ENCODE peak calls at places on chromosomes 12 and 14, in eight cellular contexts. One of them, this sample, is unnamed.

GRCh38 chr14:69345402-69345801 is 52.7 kb downstream of the ERH start:
- DNase-seq in stomach: no peak
- DNase-seq in BE2C: no peak
- DNase-seq in HL-60: no peak
- DNase-seq in fibroblast of pulmonary artery: no peak
- DNase-seq in CD4-positive, alpha-beta T cell: no peak
- DNase-seq in GM06990: no peak
- DNase-seq in HFFc6: no peak
- DNase-seq in this sample: no peak

GRCh38 chr12:53097564-53098353 is at the start of gene IGFBP6:
- DNase-seq in stomach: peak; percentile 55
- DNase-seq in BE2C: peak; percentile 77
- DNase-seq in HL-60: no peak
- DNase-seq in fibroblast of pulmonary artery: peak; percentile 24
- DNase-seq in CD4-positive, alpha-beta T cell: peak; percentile 17
- DNase-seq in GM06990: peak; percentile 61
- DNase-seq in HFFc6: peak; percentile 16
- DNase-seq in this sample: peak; percentile 47

GRCh38 chr12:14554281-14555008 is 13.2 kb downstream of the PLBD1 start:
- DNase-seq in stomach: peak; percentile 92
- DNase-seq in BE2C: peak; percentile 32
- DNase-seq in HL-60: peak; percentile 65
- DNase-seq in fibroblast of pulmonary artery: peak; percentile 17
- DNase-seq in CD4-positive, alpha-beta T cell: no peak
- DNase-seq in GM06990: no peak
- DNase-seq in HFFc6: no peak
- DNase-seq in this sample: peak; percentile 80

GRCh38 chr12:111313833-111314259 is 55.0 kb downstream of the PHETA1 start:
- DNase-seq in stomach: peak; percentile 70
- DNase-seq in BE2C: peak; percentile 82
- DNase-seq in HL-60: peak; percentile 60
- DNase-seq in fibroblast of pulmonary artery: peak; percentile 79
- DNase-seq in CD4-positive, alpha-beta T cell: peak; percentile 58
- DNase-seq in GM06990: peak; percentile 47
- DNase-seq in HFFc6: peak; percentile 41
- DNase-seq in this sample: peak; percentile 68

GRCh38 chr14:81516941-81517797 is 16.5 kb downstream of the SEL1L start:
- DNase-seq in stomach: no peak
- DNase-seq in BE2C: no peak
- DNase-seq in HL-60: no peak
- DNase-seq in fibroblast of pulmonary artery: peak; percentile 86
- DNase-seq in CD4-positive, alpha-beta T cell: no peak
- DNase-seq in GM06990: no peak
- DNase-seq in HFFc6: peak; percentile 52
- DNase-seq in this sample: no peak

GRCh38 chr14:78131201-78131600 is 39.0 kb upstream of the NRXN3 start:
- DNase-seq in stomach: no peak
- DNase-seq in BE2C: no peak
- DNase-seq in HL-60: no peak
- DNase-seq in fibroblast of pulmonary artery: no peak
- DNase-seq in CD4-positive, alpha-beta T cell: no peak
- DNase-seq in GM06990: no peak
- DNase-seq in HFFc6: no peak
- DNase-seq in this sample: no peak

GRCh38 chr14:72745546-72745945 is 148.4 kb downstream of the DPF3 start:
- DNase-seq in stomach: no peak
- DNase-seq in BE2C: no peak
- DNase-seq in HL-60: no peak
- DNase-seq in fibroblast of pulmonary artery: peak; percentile 76
- DNase-seq in CD4-positive, alpha-beta T cell: no peak
- DNase-seq in GM06990: no peak
- DNase-seq in HFFc6: peak; percentile 80
- DNase-seq in this sample: peak; percentile 72

GRCh38 chr12:112530941-112531340 is 112.2 kb downstream of the PTPN11 start:
- DNase-seq in stomach: no peak
- DNase-seq in BE2C: no peak
- DNase-seq in HL-60: no peak
- DNase-seq in fibroblast of pulmonary artery: no peak
- DNase-seq in CD4-positive, alpha-beta T cell: no peak
- DNase-seq in GM06990: no peak
- DNase-seq in HFFc6: no peak
- DNase-seq in this sample: no peak

GRCh38 chr14:22850944-22851790 is 14.8 kb downstream of the MMP14 start:
- DNase-seq in stomach: peak; percentile 92
- DNase-seq in BE2C: no peak
- DNase-seq in HL-60: peak; percentile 85
- DNase-seq in fibroblast of pulmonary artery: peak; percentile 95
- DNase-seq in CD4-positive, alpha-beta T cell: no peak
- DNase-seq in GM06990: no peak
- DNase-seq in HFFc6: peak; percentile 96
- DNase-seq in this sample: peak; percentile 83

GRCh38 chr12:12379831-12380730 is 23.2 kb downstream of the BORCS5 start:
- DNase-seq in stomach: no peak
- DNase-seq in BE2C: no peak
- DNase-seq in HL-60: no peak
- DNase-seq in fibroblast of pulmonary artery: no peak
- DNase-seq in CD4-positive, alpha-beta T cell: no peak
- DNase-seq in GM06990: peak; percentile 18
- DNase-seq in HFFc6: no peak
- DNase-seq in this sample: no peak

GRCh38 chr12:71980543-71980942 is 41.9 kb downstream of the TPH2 start:
- DNase-seq in stomach: no peak
- DNase-seq in BE2C: no peak
- DNase-seq in HL-60: no peak
- DNase-seq in fibroblast of pulmonary artery: no peak
- DNase-seq in CD4-positive, alpha-beta T cell: no peak
- DNase-seq in GM06990: no peak
- DNase-seq in HFFc6: no peak
- DNase-seq in this sample: no peak

GRCh38 chr12:76402259-76402658 is 54.0 kb upstream of the BBS10 start:
- DNase-seq in stomach: no peak
- DNase-seq in BE2C: peak; percentile 47
- DNase-seq in HL-60: no peak
- DNase-seq in fibroblast of pulmonary artery: no peak
- DNase-seq in CD4-positive, alpha-beta T cell: no peak
- DNase-seq in GM06990: no peak
- DNase-seq in HFFc6: no peak
- DNase-seq in this sample: no peak

GRCh38 chr12:69433653-69434052 is 36.5 kb upstream of the FRS2 start:
- DNase-seq in stomach: no peak
- DNase-seq in BE2C: no peak
- DNase-seq in HL-60: no peak
- DNase-seq in fibroblast of pulmonary artery: no peak
- DNase-seq in CD4-positive, alpha-beta T cell: no peak
- DNase-seq in GM06990: no peak
- DNase-seq in HFFc6: no peak
- DNase-seq in this sample: no peak

GRCh38 chr14:59125156-59125555 is 63.3 kb upstream of the DAAM1 start:
- DNase-seq in stomach: no peak
- DNase-seq in BE2C: no peak
- DNase-seq in HL-60: no peak
- DNase-seq in fibroblast of pulmonary artery: no peak
- DNase-seq in CD4-positive, alpha-beta T cell: no peak
- DNase-seq in GM06990: no peak
- DNase-seq in HFFc6: no peak
- DNase-seq in this sample: no peak

GRCh38 chr12:55930771-55931316 is at the start of gene DGKA:
- DNase-seq in stomach: peak; percentile 45
- DNase-seq in BE2C: no peak
- DNase-seq in HL-60: peak; percentile 49
- DNase-seq in fibroblast of pulmonary artery: peak; percentile 85
- DNase-seq in CD4-positive, alpha-beta T cell: peak; percentile 65
- DNase-seq in GM06990: peak; percentile 53
- DNase-seq in HFFc6: peak; percentile 71
- DNase-seq in this sample: peak; percentile 92

GRCh38 chr12:112303004-112303403 is 79.2 kb downstream of the HECTD4 start:
- DNase-seq in stomach: no peak
- DNase-seq in BE2C: no peak
- DNase-seq in HL-60: no peak
- DNase-seq in fibroblast of pulmonary artery: peak; percentile 88
- DNase-seq in CD4-positive, alpha-beta T cell: no peak
- DNase-seq in GM06990: peak; percentile 80
- DNase-seq in HFFc6: peak; percentile 77
- DNase-seq in this sample: peak; percentile 87

GRCh38 chr14:24084439-24084838 is 9.7 kb upstream of the PCK2 start:
- DNase-seq in stomach: no peak
- DNase-seq in BE2C: no peak
- DNase-seq in HL-60: no peak
- DNase-seq in fibroblast of pulmonary artery: no peak
- DNase-seq in CD4-positive, alpha-beta T cell: no peak
- DNase-seq in GM06990: no peak
- DNase-seq in HFFc6: no peak
- DNase-seq in this sample: no peak

GRCh38 chr12:103742349-103742784 is 98.7 kb downstream of the NT5DC3 start:
- DNase-seq in stomach: peak; percentile 27
- DNase-seq in BE2C: no peak
- DNase-seq in HL-60: no peak
- DNase-seq in fibroblast of pulmonary artery: peak; percentile 15
- DNase-seq in CD4-positive, alpha-beta T cell: no peak
- DNase-seq in GM06990: no peak
- DNase-seq in HFFc6: peak; percentile 25
- DNase-seq in this sample: peak; percentile 53

GRCh38 chr12:103748875-103749274 is 92.2 kb downstream of the NT5DC3 start:
- DNase-seq in stomach: no peak
- DNase-seq in BE2C: no peak
- DNase-seq in HL-60: no peak
- DNase-seq in fibroblast of pulmonary artery: no peak
- DNase-seq in CD4-positive, alpha-beta T cell: no peak
- DNase-seq in GM06990: no peak
- DNase-seq in HFFc6: no peak
- DNase-seq in this sample: no peak

GRCh38 chr12:103743788-103744187 is 97.2 kb downstream of the NT5DC3 start:
- DNase-seq in stomach: no peak
- DNase-seq in BE2C: no peak
- DNase-seq in HL-60: no peak
- DNase-seq in fibroblast of pulmonary artery: no peak
- DNase-seq in CD4-positive, alpha-beta T cell: no peak
- DNase-seq in GM06990: no peak
- DNase-seq in HFFc6: no peak
- DNase-seq in this sample: no peak

GRCh38 chr12:103748002-103748401 is 93.0 kb downstream of the NT5DC3 start:
- DNase-seq in stomach: no peak
- DNase-seq in BE2C: no peak
- DNase-seq in HL-60: no peak
- DNase-seq in fibroblast of pulmonary artery: no peak
- DNase-seq in CD4-positive, alpha-beta T cell: no peak
- DNase-seq in GM06990: no peak
- DNase-seq in HFFc6: no peak
- DNase-seq in this sample: peak; percentile 81

DNA sequence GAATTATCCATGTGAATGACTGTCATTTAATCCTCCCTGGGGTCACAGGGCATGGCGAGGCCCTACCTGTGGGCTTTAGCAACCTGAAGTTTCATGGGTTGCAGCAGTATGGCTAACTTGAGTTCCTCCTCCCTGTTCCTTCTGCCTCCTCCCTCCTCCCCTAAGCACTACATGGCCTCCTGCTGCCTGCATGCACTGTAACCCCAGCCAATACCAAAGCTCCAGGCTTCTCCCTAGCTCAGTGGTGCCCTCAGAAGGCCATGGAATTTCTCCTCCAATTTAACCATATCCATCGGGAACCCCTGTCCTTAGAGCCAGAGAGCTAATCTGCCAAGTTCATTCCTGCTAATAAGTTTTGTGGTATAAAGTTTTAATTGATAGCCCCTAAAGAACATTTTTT is 95.1 kb downstream of the NT5DC3 start:
- DNase-seq in stomach: no peak
- DNase-seq in BE2C: no peak
- DNase-seq in HL-60: no peak
- DNase-seq in fibroblast of pulmonary artery: no peak
- DNase-seq in CD4-positive, alpha-beta T cell: no peak
- DNase-seq in GM06990: no peak
- DNase-seq in HFFc6: no peak
- DNase-seq in this sample: no peak
- TF ChIP-seq CTCF in stomach: no peak
- TF ChIP-seq CTCF in BE2C: no peak
- TF ChIP-seq CTCF in HL-60: no peak
- TF ChIP-seq CTCF in fibroblast of pulmonary artery: no peak
- TF ChIP-seq CTCF in CD4-positive, alpha-beta T cell: no peak
- TF ChIP-seq CTCF in GM06990: no peak
- TF ChIP-seq CTCF in HFFc6: no peak
- TF ChIP-seq CTCF in this sample: no peak

DNA sequence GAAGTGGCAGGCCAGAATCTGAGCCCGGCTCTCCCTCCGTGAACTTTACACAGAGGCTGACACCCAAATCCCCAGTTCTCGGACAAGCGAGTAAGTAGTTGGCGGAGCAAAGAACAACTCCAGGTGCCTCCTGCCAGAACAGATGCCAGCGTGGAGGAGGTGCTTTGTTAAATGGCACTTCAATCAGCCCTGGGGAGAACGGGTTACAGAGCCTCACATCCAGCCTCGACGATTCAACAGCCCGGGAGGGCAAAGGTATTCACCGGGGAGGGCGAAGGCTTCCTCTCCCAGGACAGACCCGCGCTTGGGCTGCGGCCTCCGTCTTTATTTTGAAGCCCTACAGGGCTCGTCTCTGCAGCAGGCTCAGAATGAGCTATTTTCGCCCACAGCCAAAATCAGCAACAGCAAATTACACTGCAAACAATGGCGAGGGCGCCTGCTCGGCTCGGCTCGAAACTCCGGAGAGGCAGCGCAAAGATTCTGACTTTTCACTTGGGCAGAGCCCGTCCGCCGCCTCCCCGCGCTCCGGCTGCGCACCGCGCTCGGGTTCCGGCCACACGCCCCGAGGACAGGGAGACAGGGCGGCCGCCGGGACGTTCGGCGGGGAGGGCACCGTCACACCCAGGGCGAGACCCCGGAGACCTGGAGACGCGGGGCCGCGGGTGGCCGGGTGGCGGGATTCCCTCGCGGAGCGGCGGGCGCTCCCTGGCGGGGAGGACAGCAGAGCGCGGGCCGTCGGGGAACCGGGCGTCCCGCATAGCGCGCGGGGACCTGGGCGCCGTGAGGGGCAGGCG is 811 bp downstream of the TMCC3 start:
- DNase-seq in stomach: peak; percentile 64
- DNase-seq in BE2C: peak; percentile 31
- DNase-seq in HL-60: no peak
- DNase-seq in fibroblast of pulmonary artery: peak; percentile 50
- DNase-seq in CD4-positive, alpha-beta T cell: no peak
- DNase-seq in GM06990: peak; percentile 60
- DNase-seq in HFFc6: no peak
- DNase-seq in this sample: peak; percentile 52
- TF ChIP-seq CTCF in stomach: no peak
- TF ChIP-seq CTCF in BE2C: peak; percentile 3
- TF ChIP-seq CTCF in HL-60: no peak
- TF ChIP-seq CTCF in fibroblast of pulmonary artery: no peak
- TF ChIP-seq CTCF in CD4-positive, alpha-beta T cell: no peak
- TF ChIP-seq CTCF in GM06990: peak; percentile 19
- TF ChIP-seq CTCF in HFFc6: no peak
- TF ChIP-seq CTCF in this sample: no peak

GRCh38 chr12:98424726-98425401 is 90.5 kb upstream of the TMPO start:
- DNase-seq in stomach: peak; percentile 64
- DNase-seq in BE2C: peak; percentile 51
- DNase-seq in HL-60: peak; percentile 61
- DNase-seq in fibroblast of pulmonary artery: peak; percentile 93
- DNase-seq in CD4-positive, alpha-beta T cell: peak; percentile 41
- DNase-seq in GM06990: no peak
- DNase-seq in HFFc6: peak; percentile 57
- DNase-seq in this sample: peak; percentile 91
- TF ChIP-seq CTCF in stomach: no peak
- TF ChIP-seq CTCF in BE2C: peak; percentile 79
- TF ChIP-seq CTCF in HL-60: peak; percentile 60
- TF ChIP-seq CTCF in fibroblast of pulmonary artery: peak; percentile 70
- TF ChIP-seq CTCF in CD4-positive, alpha-beta T cell: peak; percentile 64
- TF ChIP-seq CTCF in GM06990: peak; percentile 81
- TF ChIP-seq CTCF in HFFc6: peak; percentile 87
- TF ChIP-seq CTCF in this sample: peak; percentile 76

GRCh38 chr14:64137657-64138290 is 156.4 kb downstream of the ESR2 start:
- DNase-seq in stomach: no peak
- DNase-seq in BE2C: no peak
- DNase-seq in HL-60: no peak
- DNase-seq in fibroblast of pulmonary artery: peak; percentile 29
- DNase-seq in CD4-positive, alpha-beta T cell: no peak
- DNase-seq in GM06990: no peak
- DNase-seq in HFFc6: peak; percentile 7
- DNase-seq in this sample: no peak
- TF ChIP-seq CTCF in stomach: no peak
- TF ChIP-seq CTCF in BE2C: peak; percentile 38
- TF ChIP-seq CTCF in HL-60: no peak
- TF ChIP-seq CTCF in fibroblast of pulmonary artery: peak; percentile 26
- TF ChIP-seq CTCF in CD4-positive, alpha-beta T cell: no peak
- TF ChIP-seq CTCF in GM06990: peak; percentile 28
- TF ChIP-seq CTCF in HFFc6: peak; percentile 47
- TF ChIP-seq CTCF in this sample: no peak

This sample was measured in epithelial cell of esophagus.